ENCODE peak calls at places on chromosome 2, in six cellular contexts. B is HTR-8/SVneo, E is HAP-1, O is T-helper 2 cell, N is GM04504, U is T-helper 17 cell. F is an unnamed sample.

GRCh38 chr2:98775146-98775988 is 44.4 kb upstream of the MGAT4A start:
- DNase-seq in B (no peak), E (no peak), O (no peak), N (no peak), U (no peak), F (no peak)

GRCh38 chr2:218238896-218239295 is 21.9 kb downstream of the ARPC2 start:
- DNase-seq in B (no peak), E (no peak), O (no peak), N (no peak), U (no peak), F (no peak)

GRCh38 chr2:170530284-170530745 is 184.8 kb upstream of the SP5 start:
- DNase-seq in B (peak; percentile 34), E (peak; percentile 63), O (no peak), N (no peak), U (no peak), F (no peak)

GRCh38 chr2:192196451-192197194 is 1.9 kb upstream of the TMEFF2 start:
- DNase-seq in B (no peak), E (no peak), O (no peak), N (no peak), U (no peak), F (no peak)

GRCh38 chr2:654896-655295 is 22.3 kb downstream of the TMEM18 start:
- DNase-seq in B (no peak), E (no peak), O (no peak), N (no peak), U (no peak), F (no peak)

GRCh38 chr2:7899241-7899640 is 782.6 kb upstream of the ID2 start:
- DNase-seq in B (no peak), E (no peak), O (no peak), N (no peak), U (no peak), F (no peak)

GRCh38 chr2:170139276-170139967 is 38.5 kb upstream of the MYO3B start:
- DNase-seq in B (no peak), E (no peak), O (no peak), N (no peak), U (no peak), F (no peak)

GRCh38 chr2:39778233-39778632 is 825 bp downstream of the THUMPD2 start:
- DNase-seq in B (no peak), E (no peak), O (no peak), N (no peak), U (no peak), F (no peak)

GRCh38 chr2:20135631-20136050 is 84.2 kb upstream of the LAPTM4A start:
- DNase-seq in B (peak; percentile 80), E (peak; percentile 70), O (peak; percentile 13), N (no peak), U (no peak), F (peak; percentile 30)

GRCh38 chr2:62631160-62632085 is 74.1 kb upstream of the EHBP1 start:
- DNase-seq in B (no peak), E (no peak), O (no peak), N (no peak), U (no peak), F (no peak)

GRCh38 chr2:54760310-54760709 is 36.8 kb downstream of the EML6 start:
- DNase-seq in B (no peak), E (no peak), O (no peak), N (no peak), U (no peak), F (no peak)

GRCh38 chr2:85248741-85249524 is 78.9 kb downstream of the TGOLN2 start:
- DNase-seq in B (peak; percentile 82), E (no peak), O (no peak), N (peak; percentile 90), U (no peak), F (no peak)

GRCh38 chr2:203913947-203914346 is 22.6 kb upstream of the ICOS start:
- DNase-seq in B (no peak), E (no peak), O (no peak), N (no peak), U (no peak), F (no peak)

GRCh38 chr2:111656436-111656835 is 227.6 kb downstream of the ANAPC1 start:
- DNase-seq in B (no peak), E (no peak), O (no peak), N (no peak), U (no peak), F (no peak)

GRCh38 chr2:9806298-9806610 is 37.0 kb upstream of the TAF1B start:
- DNase-seq in B (no peak), E (no peak), O (no peak), N (no peak), U (no peak), F (no peak)

GRCh38 chr2:130371723-130372054 is 15.8 kb downstream of the PTPN18 start:
- DNase-seq in B (no peak), E (peak; percentile 18), O (no peak), N (no peak), U (no peak), F (no peak)

GRCh38 chr2:64401501-64401880 is 52.5 kb upstream of the LGALSL start:
- DNase-seq in B (no peak), E (peak; percentile 8), O (no peak), N (no peak), U (no peak), F (no peak)